ENCODE peak calls at places on chromosomes 6 and 20, in nine cellular contexts. M is A549, Q is H1, D is endothelial cell of umbilical vein, N is HepG2, A is GM12878, V is HCT116, K is SK-N-SH, E is K562. U is an unnamed sample.

GRCh38 chr6:169172946-169173345 is 80.7 kb downstream of the THBS2 start:
- DNase-seq in M (no peak), Q (no peak), D (no peak), N (no peak), A (no peak), V (no peak), K (no peak), E (no peak), U (peak)

GRCh38 chr6:36131517-36132220 is 1.4 kb downstream of the MAPK13 start:
- DNase-seq in M (no peak), Q (no peak), D (peak), N (peak), A (peak), V (no peak), K (peak), E (peak), U (no peak)

GRCh38 chr20:25496968-25497401 is 88.3 kb downstream of the NINL start:
- DNase-seq in M (no peak), Q (no peak), D (no peak), N (no peak), A (no peak), V (no peak), K (no peak), E (no peak), U (no peak)

GRCh38 chr6:57283096-57283495 is 34.3 kb upstream of the PRIM2 start:
- DNase-seq in M (no peak), Q (no peak), D (no peak), N (no peak), A (no peak), V (no peak), K (no peak), E (no peak), U (no peak)

GRCh38 chr6:150717419-150717818 is 117.7 kb downstream of the PLEKHG1 start:
- DNase-seq in M (peak), Q (no peak), D (no peak), N (peak), A (no peak), V (no peak), K (no peak), E (no peak), U (no peak)

GRCh38 chr6:113363866-113364265 is 493.3 kb upstream of the MARCKS start:
- DNase-seq in M (no peak), Q (no peak), D (no peak), N (no peak), A (no peak), V (no peak), K (no peak), E (no peak), U (no peak)

GRCh38 chr20:56440346-56441007 is 27.9 kb upstream of the RTF2 start:
- DNase-seq in M (no peak), Q (no peak), D (no peak), N (no peak), A (peak), V (no peak), K (no peak), E (no peak), U (peak)

GRCh38 chr6:158039571-158040050 is 57.9 kb downstream of the SYNJ2 start:
- DNase-seq in M (peak), Q (no peak), D (no peak), N (peak), A (no peak), V (no peak), K (no peak), E (no peak), U (peak)

GRCh38 chr6:131807321-131807643 is 538 bp upstream of the ENPP1 start:
- DNase-seq in M (no peak), Q (no peak), D (no peak), N (no peak), A (no peak), V (no peak), K (no peak), E (no peak), U (no peak)

GRCh38 chr6:88982720-88983119 is 19.3 kb upstream of the RNGTT start:
- DNase-seq in M (peak), Q (no peak), D (peak), N (peak), A (peak), V (peak), K (peak), E (peak), U (peak)

GRCh38 chr20:39812116-39812515 is 850.0 kb downstream of the DHX35 start:
- DNase-seq in M (peak), Q (no peak), D (no peak), N (no peak), A (no peak), V (no peak), K (no peak), E (no peak), U (no peak)

GRCh38 chr20:51315390-51315789 is 227.1 kb downstream of the NFATC2 start:
- DNase-seq in M (no peak), Q (no peak), D (no peak), N (no peak), A (no peak), V (no peak), K (no peak), E (no peak), U (no peak)

GRCh38 chr6:16712931-16713484 is 48.3 kb downstream of the ATXN1 start:
- DNase-seq in M (peak), Q (no peak), D (peak), N (no peak), A (no peak), V (peak), K (no peak), E (peak), U (peak)

GRCh38 chr6:25173951-25174474 is 105.2 kb upstream of the CARMIL1 start:
- DNase-seq in M (peak), Q (no peak), D (peak), N (peak), A (no peak), V (peak), K (no peak), E (no peak), U (peak)

GRCh38 chr6:154154389-154154967 is 115.4 kb downstream of the OPRM1 start:
- DNase-seq in M (peak), Q (no peak), D (peak), N (peak), A (no peak), V (peak), K (peak), E (peak), U (peak)

GRCh38 chr20:43538855-43539700 is 19.7 kb upstream of the SGK2 start:
- DNase-seq in M (no peak), Q (no peak), D (no peak), N (no peak), A (no peak), V (no peak), K (no peak), E (no peak), U (no peak)

GRCh38 chr6:63802606-63803206 is 167.1 kb downstream of the PHF3 start:
- DNase-seq in M (peak), Q (no peak), D (peak), N (peak), A (no peak), V (no peak), K (peak), E (peak), U (peak)

GRCh38 chr6:15242937-15243614 is 2.8 kb upstream of the JARID2 start:
- DNase-seq in M (no peak), Q (no peak), D (peak), N (no peak), A (no peak), V (no peak), K (no peak), E (no peak), U (no peak)

GRCh38 chr6:23176883-23177282 is 607.5 kb downstream of the HDGFL1 start:
- DNase-seq in M (peak), Q (no peak), D (peak), N (no peak), A (no peak), V (no peak), K (no peak), E (no peak), U (peak)

GRCh38 chr6:134026597-134026996 is 25.8 kb downstream of the SLC2A12 start:
- DNase-seq in M (no peak), Q (no peak), D (peak), N (no peak), A (no peak), V (no peak), K (no peak), E (peak), U (no peak)

GRCh38 chr20:2307136-2307535 is 11.3 kb downstream of the TGM3 start:
- DNase-seq in M (no peak), Q (no peak), D (no peak), N (no peak), A (no peak), V (no peak), K (no peak), E (no peak), U (no peak)

GRCh38 chr6:37100740-37101139 is 69.2 kb upstream of the PIM1 start:
- DNase-seq in M (no peak), Q (no peak), D (no peak), N (no peak), A (no peak), V (no peak), K (no peak), E (no peak), U (no peak)

GRCh38 chr20:15600565-15600964 is 972.7 kb downstream of the KIF16B start:
- DNase-seq in M (no peak), Q (no peak), D (no peak), N (no peak), A (no peak), V (no peak), K (no peak), E (no peak), U (no peak)

GRCh38 chr20:14764511-14765369 is 427.3 kb upstream of the FLRT3 start:
- DNase-seq in M (no peak), Q (no peak), D (no peak), N (no peak), A (no peak), V (no peak), K (no peak), E (no peak), U (no peak)

GRCh38 chr6:44564906-44565524 is 177.5 kb downstream of the CDC5L start:
- DNase-seq in M (no peak), Q (no peak), D (no peak), N (no peak), A (no peak), V (no peak), K (no peak), E (no peak), U (no peak)

GRCh38 chr6:90472716-90473115 is 114.2 kb downstream of the MAP3K7 start:
- DNase-seq in M (no peak), Q (no peak), D (no peak), N (no peak), A (no peak), V (no peak), K (no peak), E (no peak), U (no peak)

GRCh38 chr20:38369387-38369786 is 23.1 kb downstream of the LBP start:
- DNase-seq in M (no peak), Q (no peak), D (peak), N (peak), A (no peak), V (peak), K (peak), E (peak), U (peak)

GRCh38 chr6:31897612-31898199 is at the start of gene EHMT2:
- DNase-seq in M (peak), Q (no peak), D (peak), N (peak), A (no peak), V (peak), K (peak), E (peak), U (peak)

GRCh38 chr6:80676386-80676785 is 569.9 kb downstream of the BCKDHB start:
- DNase-seq in M (no peak), Q (no peak), D (no peak), N (no peak), A (no peak), V (no peak), K (no peak), E (no peak), U (no peak)

GRCh38 chr6:18055714-18056382 is 66.6 kb downstream of the NHLRC1 start:
- DNase-seq in M (no peak), Q (no peak), D (no peak), N (no peak), A (no peak), V (no peak), K (no peak), E (no peak), U (no peak)

GRCh38 chr20:18224968-18225568 is 63.3 kb upstream of the ZNF133 start:
- DNase-seq in M (peak), Q (no peak), D (peak), N (peak), A (no peak), V (peak), K (peak), E (no peak), U (no peak)

GRCh38 chr6:46390153-46390876 is 100.9 kb downstream of the RCAN2 start:
- DNase-seq in M (no peak), Q (no peak), D (no peak), N (no peak), A (no peak), V (no peak), K (no peak), E (no peak), U (no peak)
- TF ChIP-seq MAX in M (no peak), Q (no peak), D (no peak), N (no peak), A (no peak), V (no peak), K (no peak), E (no peak), U (no peak)

DNA sequence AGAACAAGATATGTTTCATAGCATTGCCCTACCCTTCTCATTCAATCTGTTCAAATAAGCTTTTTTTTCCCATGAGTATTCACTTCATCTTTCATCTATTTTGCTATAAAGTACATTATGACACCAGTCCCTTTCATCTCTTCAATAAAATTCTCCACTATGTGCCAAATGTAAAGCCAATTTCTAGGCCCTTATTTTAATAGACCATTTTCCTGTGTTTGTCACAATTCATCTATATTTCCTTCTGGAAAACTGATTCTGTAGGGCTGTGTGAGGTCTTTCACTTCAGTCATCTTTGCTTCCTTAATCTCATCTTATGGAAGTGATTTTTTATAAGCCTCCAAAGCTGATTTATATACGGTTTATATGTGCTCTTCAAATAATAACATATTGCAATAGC is 992.4 kb upstream of the EYS start:
- DNase-seq in M (no peak), Q (no peak), D (no peak), N (no peak), A (no peak), V (no peak), K (no peak), E (no peak), U (no peak)
- H3K4me3 ChIP-seq in M (no peak), Q (no peak), D (no peak), N (no peak), A (no peak), V (no peak), K (no peak), E (no peak), U (no peak)

GRCh38 chr20:61949714-61950630 is 115.7 kb downstream of the TAF4 start:
- DNase-seq in M (no peak), Q (no peak), D (no peak), N (peak), A (no peak), V (no peak), K (no peak), E (no peak), U (no peak)

GRCh38 chr20:61953789-61954125 is 111.9 kb downstream of the TAF4 start:
- DNase-seq in M (no peak), Q (no peak), D (no peak), N (no peak), A (no peak), V (no peak), K (no peak), E (no peak), U (no peak)

GRCh38 chr20:61953037-61953788 is 112.5 kb downstream of the TAF4 start:
- DNase-seq in M (no peak), Q (no peak), D (no peak), N (no peak), A (no peak), V (no peak), K (no peak), E (no peak), U (no peak)

GRCh38 chr20:61950631-61951010 is 115.1 kb downstream of the TAF4 start:
- DNase-seq in M (no peak), Q (no peak), D (no peak), N (no peak), A (no peak), V (no peak), K (no peak), E (no peak), U (no peak)

DNA sequence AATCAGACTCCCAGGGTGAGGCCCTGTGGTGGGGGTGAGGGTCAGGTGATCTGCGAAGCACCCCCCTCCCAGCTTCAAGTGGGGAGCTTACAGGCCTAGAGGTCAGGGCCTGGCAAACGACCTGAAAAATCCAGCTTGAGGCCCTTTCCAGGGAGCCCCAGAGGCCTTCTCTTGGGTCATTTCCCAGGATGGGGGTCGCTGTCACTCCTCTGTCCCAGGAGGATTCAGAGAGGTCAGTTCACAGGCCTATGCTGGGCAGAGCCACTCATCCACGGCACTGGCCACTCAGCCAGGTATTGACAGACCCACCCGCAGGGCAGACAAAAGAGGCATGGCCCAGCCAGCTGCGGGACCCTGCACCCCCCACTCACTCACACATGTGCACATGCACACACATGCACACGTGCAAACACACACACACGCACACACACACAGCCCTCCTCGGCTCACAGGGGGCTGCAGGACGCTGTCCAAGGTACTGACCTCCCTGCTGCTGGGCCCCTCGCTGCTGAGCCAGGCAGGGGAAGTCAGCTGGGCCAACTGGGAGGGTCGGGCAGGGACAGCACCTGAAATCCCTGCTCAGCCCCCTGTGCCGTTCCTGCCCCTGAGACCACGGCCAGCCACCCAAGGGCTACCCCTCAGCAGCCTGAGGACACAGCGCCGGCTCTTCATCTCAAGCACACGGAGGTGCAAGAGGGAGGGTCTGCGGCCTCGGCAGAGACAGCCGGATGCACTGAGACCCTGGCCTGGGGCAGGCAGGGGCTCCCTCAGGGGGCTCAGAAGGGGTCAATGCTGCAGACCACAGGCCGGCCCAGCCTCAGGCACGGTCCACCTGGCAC is 113.8 kb downstream of the TAF4 start:
- DNase-seq in M (no peak), Q (peak), D (peak), N (no peak), A (no peak), V (no peak), K (no peak), E (peak), U (peak)
- TF ChIP-seq MAX in M (no peak), Q (peak), D (no peak), N (peak), A (no peak), V (no peak), K (no peak), E (peak), U (peak)

DNA sequence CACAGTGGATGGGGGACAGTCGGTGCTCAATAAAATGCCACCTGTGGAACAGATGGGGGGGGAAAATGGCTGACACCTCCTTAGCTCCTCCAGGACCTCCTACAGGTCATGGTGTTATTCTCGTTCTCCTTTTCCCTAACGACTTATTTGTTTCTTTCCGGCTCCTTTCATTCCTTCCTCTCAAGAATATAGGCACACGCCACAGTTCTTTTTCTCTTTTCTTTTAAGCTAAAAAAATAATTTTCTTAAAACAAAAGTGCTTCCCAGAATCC is 1.4 kb upstream of the RNASET2 start:
- DNase-seq in M (no peak), Q (no peak), D (no peak), N (peak), A (no peak), V (no peak), K (no peak), E (no peak), U (no peak)
- H3K4me3 ChIP-seq in M (no peak), Q (no peak), D (no peak), N (peak), A (peak), V (no peak), K (no peak), E (no peak), U (peak)

GRCh38 chr6:161487694-161488093 is 213.8 kb upstream of the AGPAT4 start:
- DNase-seq in M (peak), Q (no peak), D (peak), N (no peak), A (no peak), V (no peak), K (no peak), E (no peak), U (no peak)
- TF ChIP-seq MAX in M (no peak), Q (no peak), D (no peak), N (no peak), A (no peak), V (no peak), K (no peak), E (no peak), U (no peak)

GRCh38 chr20:62202083-62202395 is 18.0 kb downstream of the HRH3 start:
- DNase-seq in M (no peak), Q (no peak), D (no peak), N (no peak), A (no peak), V (no peak), K (no peak), E (no peak), U (no peak)
- H3K4me3 ChIP-seq in M (no peak), Q (no peak), D (no peak), N (no peak), A (no peak), V (no peak), K (no peak), E (no peak), U (no peak)

GRCh38 chr6:143234686-143235085 is 174.0 kb downstream of the AIG1 start:
- DNase-seq in M (no peak), Q (no peak), D (no peak), N (no peak), A (no peak), V (no peak), K (no peak), E (no peak), U (no peak)

GRCh38 chr6:143233563-143234285 is 173.0 kb downstream of the AIG1 start:
- DNase-seq in M (no peak), Q (no peak), D (no peak), N (no peak), A (no peak), V (no peak), K (no peak), E (no peak), U (no peak)

GRCh38 chr6:143229402-143229801 is 168.7 kb downstream of the AIG1 start:
- DNase-seq in M (no peak), Q (no peak), D (no peak), N (no peak), A (no peak), V (no peak), K (no peak), E (no peak), U (no peak)

GRCh38 chr6:143236151-143236788 is 175.6 kb downstream of the AIG1 start:
- DNase-seq in M (peak), Q (no peak), D (no peak), N (no peak), A (no peak), V (peak), K (peak), E (no peak), U (no peak)

DNA sequence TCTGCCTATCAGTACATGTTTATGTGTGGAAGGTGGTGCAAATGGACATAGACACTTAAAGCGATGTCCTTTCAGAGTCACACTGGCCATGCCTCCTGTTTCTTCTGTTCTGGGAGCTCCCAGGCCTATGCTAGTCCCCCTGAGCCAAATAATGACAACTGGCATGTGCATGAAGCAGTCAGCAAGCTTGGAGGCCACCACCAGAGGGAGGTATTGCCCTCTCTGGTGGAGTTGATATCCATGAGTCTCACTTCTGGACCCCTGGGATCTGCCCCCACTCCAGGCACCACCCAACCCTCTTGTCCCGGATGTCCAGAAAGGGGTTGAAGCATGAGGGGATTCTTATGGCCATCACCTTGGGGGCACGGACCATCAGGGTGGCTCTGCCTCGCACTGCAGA is 172.2 kb downstream of the AIG1 start:
- DNase-seq in M (peak), Q (no peak), D (peak), N (peak), A (peak), V (peak), K (peak), E (peak), U (peak)
- TF ChIP-seq MAX in M (no peak), Q (peak), D (no peak), N (no peak), A (no peak), V (no peak), K (no peak), E (no peak), U (no peak)

GRCh38 chr6:28898710-28898965 is 25.1 kb downstream of the TRIM27 start:
- DNase-seq in M (no peak), Q (no peak), D (no peak), N (no peak), A (no peak), V (no peak), K (no peak), E (no peak), U (no peak)
- H3K4me3 ChIP-seq in M (no peak), Q (no peak), D (no peak), N (no peak), A (no peak), V (peak), K (no peak), E (no peak), U (no peak)

U was measured in NB4.